ENCODE peak calls at places on chromosomes 11 and 22, in five cellular contexts. One of them, this sample, is unnamed.

GRCh38 chr11:35675901-35676610 is 13.5 kb downstream of the TRIM44 start:
- DNase-seq in brain microvascular endothelial cell: no peak
- DNase-seq in GM06990: no peak
- DNase-seq in ACHN: no peak
- DNase-seq in WTC11: no peak
- DNase-seq in this sample: no peak

GRCh38 chr22:22810018-22810427 is 77.6 kb upstream of the IGLL5 start:
- DNase-seq in brain microvascular endothelial cell: no peak
- DNase-seq in GM06990: no peak
- DNase-seq in ACHN: peak; percentile 47
- DNase-seq in WTC11: peak; percentile 68
- DNase-seq in this sample: peak; percentile 36

GRCh38 chr11:8779732-8780131 is 97.1 kb downstream of the RPL27A start:
- DNase-seq in brain microvascular endothelial cell: no peak
- DNase-seq in GM06990: no peak
- DNase-seq in ACHN: no peak
- DNase-seq in WTC11: no peak
- DNase-seq in this sample: no peak

GRCh38 chr11:64086263-64086938 is 50.7 kb downstream of the FLRT1 start:
- DNase-seq in brain microvascular endothelial cell: no peak
- DNase-seq in GM06990: no peak
- DNase-seq in ACHN: no peak
- DNase-seq in WTC11: no peak
- DNase-seq in this sample: no peak

GRCh38 chr11:62054484-62055121 is 69.2 kb upstream of the INCENP start:
- DNase-seq in brain microvascular endothelial cell: no peak
- DNase-seq in GM06990: no peak
- DNase-seq in ACHN: peak; percentile 48
- DNase-seq in WTC11: peak; percentile 14
- DNase-seq in this sample: peak; percentile 87

GRCh38 chr11:44032304-44033085 is 15.3 kb upstream of the ACCSL start:
- DNase-seq in brain microvascular endothelial cell: peak; percentile 92
- DNase-seq in GM06990: no peak
- DNase-seq in ACHN: no peak
- DNase-seq in WTC11: no peak
- DNase-seq in this sample: no peak

GRCh38 chr11:23023319-23023718 is 163.0 kb upstream of the CCDC179 start:
- DNase-seq in brain microvascular endothelial cell: no peak
- DNase-seq in GM06990: no peak
- DNase-seq in ACHN: no peak
- DNase-seq in WTC11: no peak
- DNase-seq in this sample: no peak

GRCh38 chr11:128737704-128738103 is 43.8 kb downstream of the FLI1 start:
- DNase-seq in brain microvascular endothelial cell: no peak
- DNase-seq in GM06990: no peak
- DNase-seq in ACHN: no peak
- DNase-seq in WTC11: no peak
- DNase-seq in this sample: no peak

GRCh38 chr11:124402326-124402922 is 3.6 kb upstream of the OR8B3 start:
- DNase-seq in brain microvascular endothelial cell: peak; percentile 89
- DNase-seq in GM06990: peak; percentile 11
- DNase-seq in ACHN: peak; percentile 65
- DNase-seq in WTC11: peak; percentile 58
- DNase-seq in this sample: peak; percentile 60

GRCh38 chr11:73003083-73003482 is 139.0 kb downstream of the FCHSD2 start:
- DNase-seq in brain microvascular endothelial cell: no peak
- DNase-seq in GM06990: peak; percentile 62
- DNase-seq in ACHN: no peak
- DNase-seq in WTC11: no peak
- DNase-seq in this sample: no peak

GRCh38 chr11:117654856-117655255 is 142.2 kb downstream of the DSCAML1 start:
- DNase-seq in brain microvascular endothelial cell: no peak
- DNase-seq in GM06990: no peak
- DNase-seq in ACHN: no peak
- DNase-seq in WTC11: no peak
- DNase-seq in this sample: no peak

GRCh38 chr22:22955866-22956535 is 68.4 kb downstream of the IGLL5 start:
- DNase-seq in brain microvascular endothelial cell: peak; percentile 48
- DNase-seq in GM06990: no peak
- DNase-seq in ACHN: peak; percentile 57
- DNase-seq in WTC11: peak; percentile 72
- DNase-seq in this sample: peak; percentile 52

GRCh38 chr11:9992306-9992705 is 301.7 kb downstream of the SBF2 start:
- DNase-seq in brain microvascular endothelial cell: peak; percentile 16
- DNase-seq in GM06990: no peak
- DNase-seq in ACHN: no peak
- DNase-seq in WTC11: no peak
- DNase-seq in this sample: no peak

GRCh38 chr22:41589260-41589600 is 410 bp downstream of the PMM1 start:
- DNase-seq in brain microvascular endothelial cell: no peak
- DNase-seq in GM06990: no peak
- DNase-seq in ACHN: no peak
- DNase-seq in WTC11: peak; percentile 32
- DNase-seq in this sample: no peak

GRCh38 chr11:87223816-87224215 is 186.1 kb downstream of the TMEM135 start:
- DNase-seq in brain microvascular endothelial cell: no peak
- DNase-seq in GM06990: no peak
- DNase-seq in ACHN: no peak
- DNase-seq in WTC11: no peak
- DNase-seq in this sample: no peak

GRCh38 chr22:31680764-31681624 is 19.0 kb upstream of the PISD start:
- DNase-seq in brain microvascular endothelial cell: peak; percentile 37
- DNase-seq in GM06990: no peak
- DNase-seq in ACHN: peak; percentile 35
- DNase-seq in WTC11: no peak
- DNase-seq in this sample: no peak

GRCh38 chr11:65546217-65546958 is 11.8 kb downstream of the LTBP3 start:
- DNase-seq in brain microvascular endothelial cell: no peak
- DNase-seq in GM06990: peak; percentile 92
- DNase-seq in ACHN: peak; percentile 33
- DNase-seq in WTC11: peak; percentile 99
- DNase-seq in this sample: peak; percentile 50

GRCh38 chr11:1531418-1531817 is 40.7 kb downstream of the DUSP8 start:
- DNase-seq in brain microvascular endothelial cell: no peak
- DNase-seq in GM06990: no peak
- DNase-seq in ACHN: no peak
- DNase-seq in WTC11: no peak
- DNase-seq in this sample: no peak

GRCh38 chr11:17381156-17381555 is 7.3 kb downstream of the KCNJ11 start:
- DNase-seq in brain microvascular endothelial cell: peak; percentile 29
- DNase-seq in GM06990: no peak
- DNase-seq in ACHN: no peak
- DNase-seq in WTC11: no peak
- DNase-seq in this sample: no peak

GRCh38 chr22:44181912-44182590 is 1.3 kb downstream of the PARVG start:
- DNase-seq in brain microvascular endothelial cell: no peak
- DNase-seq in GM06990: peak; percentile 39
- DNase-seq in ACHN: no peak
- DNase-seq in WTC11: no peak
- DNase-seq in this sample: no peak

GRCh38 chr11:43555811-43556210 is 124.7 kb upstream of the HSD17B12 start:
- DNase-seq in brain microvascular endothelial cell: peak; percentile 46
- DNase-seq in GM06990: no peak
- DNase-seq in ACHN: no peak
- DNase-seq in WTC11: no peak
- DNase-seq in this sample: no peak

GRCh38 chr11:72014761-72015320 is 16.1 kb downstream of the IL18BP start:
- DNase-seq in brain microvascular endothelial cell: no peak
- DNase-seq in GM06990: no peak
- DNase-seq in ACHN: no peak
- DNase-seq in WTC11: no peak
- DNase-seq in this sample: no peak

GRCh38 chr11:107179829-107180228 is 161.6 kb upstream of the GUCY1A2 start:
- DNase-seq in brain microvascular endothelial cell: no peak
- DNase-seq in GM06990: no peak
- DNase-seq in ACHN: no peak
- DNase-seq in WTC11: no peak
- DNase-seq in this sample: no peak

GRCh38 chr11:62680825-62681240 is 2.0 kb upstream of the UBXN1 start:
- DNase-seq in brain microvascular endothelial cell: peak; percentile 62
- DNase-seq in GM06990: no peak
- DNase-seq in ACHN: peak; percentile 74
- DNase-seq in WTC11: no peak
- DNase-seq in this sample: peak; percentile 67

GRCh38 chr22:38317995-38318715 is 922 bp upstream of the CSNK1E start:
- DNase-seq in brain microvascular endothelial cell: peak; percentile 86
- DNase-seq in GM06990: no peak
- DNase-seq in ACHN: peak; percentile 91
- DNase-seq in WTC11: no peak
- DNase-seq in this sample: peak; percentile 81

GRCh38 chr11:59009661-59010060 is 70.4 kb downstream of the GLYATL1 start:
- DNase-seq in brain microvascular endothelial cell: no peak
- DNase-seq in GM06990: no peak
- DNase-seq in ACHN: no peak
- DNase-seq in WTC11: no peak
- DNase-seq in this sample: no peak

GRCh38 chr11:34395916-34396555 is 38.2 kb upstream of the ABTB2 start:
- DNase-seq in brain microvascular endothelial cell: peak; percentile 9
- DNase-seq in GM06990: no peak
- DNase-seq in ACHN: no peak
- DNase-seq in WTC11: no peak
- DNase-seq in this sample: no peak